ENCODE peak calls at places on chromosome 18, in six cellular contexts. A, H, Y, B, V and R are unnamed samples.

GRCh38 chr18:13712400-13713131 is 13.8 kb downstream of the FAM210A start:
- ATAC-seq in V (no peak), A (no peak), B (no peak), Y (no peak), H (no peak), R (no peak)

GRCh38 chr18:39846277-39846676 is 2108.8 kb upstream of the PIK3C3 start:
- ATAC-seq in H (no peak), Y (no peak), A (no peak), V (no peak), B (no peak), R (peak)

GRCh38 chr18:12476955-12477354 is 69.2 kb downstream of the PRELID3A start:
- ATAC-seq in B (no peak), V (no peak), Y (no peak), H (no peak), A (no peak), R (no peak)

GRCh38 chr18:78221496-78221895 is 758.1 kb upstream of the SALL3 start:
- ATAC-seq in Y (no peak), A (no peak), V (no peak), H (no peak), B (no peak), R (no peak)

GRCh38 chr18:58758606-58759005 is 87.3 kb downstream of the MALT1 start:
- ATAC-seq in A (no peak), H (no peak), Y (no peak), V (no peak), B (no peak), R (no peak)

GRCh38 chr18:55404811-55405654 is 183.0 kb downstream of the TCF4 start:
- ATAC-seq in B (no peak), Y (no peak), V (no peak), H (no peak), A (no peak), R (no peak)

GRCh38 chr18:55780591-55781071 is 192.6 kb upstream of the TCF4 start:
- ATAC-seq in A (peak), H (peak), V (no peak), Y (peak), B (no peak), R (peak)

GRCh38 chr18:34077599-34077998 is 147.1 kb downstream of the NOL4 start:
- ATAC-seq in B (no peak), H (no peak), Y (no peak), V (no peak), A (no peak), R (no peak)

GRCh38 chr18:74731097-74731496 is 133.4 kb downstream of the ZNF407 start:
- ATAC-seq in B (no peak), A (no peak), H (no peak), V (no peak), Y (peak), R (no peak)

GRCh38 chr18:59708988-59709387 is 11.8 kb upstream of the CCBE1 start:
- ATAC-seq in Y (no peak), B (no peak), H (no peak), A (no peak), V (no peak), R (no peak)

GRCh38 chr18:56615738-56616520 is 22.5 kb downstream of the TXNL1 start:
- ATAC-seq in A (no peak), V (peak), H (no peak), B (no peak), Y (no peak), R (no peak)

GRCh38 chr18:25876334-25876979 is 214.0 kb downstream of the SS18 start:
- ATAC-seq in A (no peak), H (no peak), V (peak), Y (no peak), B (peak), R (no peak)

GRCh38 chr18:46335551-46336059 is 231.4 kb downstream of the HAUS1 start:
- ATAC-seq in Y (no peak), H (no peak), V (no peak), A (no peak), B (peak), R (no peak)

GRCh38 chr18:13258792-13259385 is 40.3 kb downstream of the LDLRAD4 start:
- ATAC-seq in Y (no peak), B (peak), A (no peak), V (no peak), H (no peak), R (no peak)

GRCh38 chr18:51097046-51097822 is 67.2 kb downstream of the SMAD4 start:
- ATAC-seq in Y (no peak), V (no peak), B (no peak), A (no peak), H (no peak), R (no peak)

GRCh38 chr18:27473359-27473758 is 288.3 kb upstream of the CHST9 start:
- ATAC-seq in H (no peak), A (no peak), B (no peak), V (no peak), Y (no peak), R (no peak)

GRCh38 chr18:9016819-9017169 is 85.7 kb upstream of the NDUFV2 start:
- ATAC-seq in V (peak), H (peak), Y (no peak), A (no peak), B (peak), R (no peak)

GRCh38 chr18:73758446-73758845 is 389.2 kb downstream of the FBXO15 start:
- ATAC-seq in A (no peak), V (no peak), Y (peak), H (no peak), B (no peak), R (no peak)

GRCh38 chr18:8614875-8615274 is 5.6 kb downstream of the RAB12 start:
- ATAC-seq in Y (no peak), H (no peak), A (no peak), V (no peak), B (peak), R (no peak)

GRCh38 chr18:49966090-49966489 is 152.8 kb upstream of the ACAA2 start:
- ATAC-seq in H (no peak), Y (no peak), V (peak), A (no peak), B (no peak), R (no peak)

GRCh38 chr18:36382151-36382550 is 84.6 kb downstream of the FHOD3 start:
- ATAC-seq in Y (no peak), B (no peak), V (no peak), A (no peak), H (no peak), R (no peak)

GRCh38 chr18:48460929-48461583 is 51.9 kb upstream of the ZBTB7C start:
- ATAC-seq in B (no peak), H (no peak), A (no peak), Y (peak), V (peak), R (no peak)

GRCh38 chr18:2978626-2979025 is 34.3 kb downstream of the LPIN2 start:
- ATAC-seq in B (peak), Y (peak), H (no peak), A (peak), V (no peak), R (no peak)